ENCODE peak calls at places on chromosomes 3 and 15, in four cellular contexts. U is GM12878, Z is K562, W is GM12891. X is an unnamed sample.

GRCh38 chr15:66777596-66778313 is 75.7 kb downstream of the SMAD6 start:
- DNase-seq in W (no peak), U (no peak), Z (no peak), X (no peak)

GRCh38 chr3:70072754-70073153 is 73.2 kb downstream of the SAMMSON start:
- DNase-seq in U (no peak), Z (no peak), W (no peak), X (no peak)

GRCh38 chr15:55224892-55225291 is 28.2 kb upstream of the RSL24D1 start:
- DNase-seq in Z (no peak), W (no peak), U (peak; percentile 48), X (peak; percentile 94)

GRCh38 chr3:194487289-194488006 is 646 bp upstream of the ATP13A3 start:
- DNase-seq in W (peak; percentile 49), U (no peak), Z (peak; percentile 54), X (no peak)

GRCh38 chr3:82157952-82158351 is 396.5 kb upstream of the GBE1 start:
- DNase-seq in Z (no peak), W (no peak), U (no peak), X (no peak)

GRCh38 chr3:29083081-29083480 is 197.8 kb upstream of the RBMS3 start:
- DNase-seq in U (no peak), Z (no peak), W (no peak), X (no peak)

GRCh38 chr15:58469432-58470353 is 37.9 kb downstream of the LIPC start:
- DNase-seq in Z (no peak), U (no peak), W (no peak), X (no peak)

GRCh38 chr3:3170998-3171397 is 8.5 kb downstream of the CRBN start:
- DNase-seq in U (no peak), Z (no peak), W (no peak), X (no peak)

GRCh38 chr3:83063457-83063856 is 1302.0 kb upstream of the GBE1 start:
- DNase-seq in Z (no peak), W (no peak), U (no peak), X (no peak)

GRCh38 chr3:108297636-108298035 is 1.3 kb downstream of the HHLA2 start:
- DNase-seq in U (no peak), W (no peak), Z (no peak), X (no peak)

GRCh38 chr15:29570931-29571727 is 251.1 kb downstream of the TJP1 start:
- DNase-seq in W (peak; percentile 22), Z (no peak), U (no peak), X (no peak)

GRCh38 chr3:47565861-47566550 is 12.7 kb downstream of the CSPG5 start:
- DNase-seq in U (no peak), W (no peak), Z (peak; percentile 51), X (no peak)

GRCh38 chr15:92907880-92908279 is 7.8 kb downstream of the CHD2 start:
- DNase-seq in U (no peak), Z (no peak), W (no peak), X (no peak)

GRCh38 chr15:99474981-99475753 is 90.6 kb upstream of the MEF2A start:
- DNase-seq in W (no peak), U (no peak), Z (no peak), X (no peak)

GRCh38 chr15:99474041-99474906 is 91.5 kb upstream of the MEF2A start:
- DNase-seq in Z (no peak), W (no peak), U (no peak), X (no peak)

GRCh38 chr15:99475754-99476412 is 89.9 kb upstream of the MEF2A start:
- DNase-seq in U (no peak), W (no peak), Z (no peak), X (no peak)

GRCh38 chr15:99477745-99478525 is 87.8 kb upstream of the MEF2A start:
- DNase-seq in W (no peak), U (no peak), Z (no peak), X (peak; percentile 23)

GRCh38 chr15:99476413-99477222 is 89.2 kb upstream of the MEF2A start:
- DNase-seq in U (no peak), Z (no peak), W (peak; percentile 45), X (peak; percentile 49)
- TF ChIP-seq SPI1 in U (peak; percentile 21), Z (no peak), W (peak; percentile 55), X (peak; percentile 82)

GRCh38 chr3:12193485-12194165 is 34.9 kb upstream of the TIMP4 start:
- DNase-seq in W (no peak), Z (no peak), U (peak; percentile 75), X (peak; percentile 75)
- TF ChIP-seq POLR2AphosphoS5 in W (no peak), Z (no peak), U (no peak), X (no peak)

DNA sequence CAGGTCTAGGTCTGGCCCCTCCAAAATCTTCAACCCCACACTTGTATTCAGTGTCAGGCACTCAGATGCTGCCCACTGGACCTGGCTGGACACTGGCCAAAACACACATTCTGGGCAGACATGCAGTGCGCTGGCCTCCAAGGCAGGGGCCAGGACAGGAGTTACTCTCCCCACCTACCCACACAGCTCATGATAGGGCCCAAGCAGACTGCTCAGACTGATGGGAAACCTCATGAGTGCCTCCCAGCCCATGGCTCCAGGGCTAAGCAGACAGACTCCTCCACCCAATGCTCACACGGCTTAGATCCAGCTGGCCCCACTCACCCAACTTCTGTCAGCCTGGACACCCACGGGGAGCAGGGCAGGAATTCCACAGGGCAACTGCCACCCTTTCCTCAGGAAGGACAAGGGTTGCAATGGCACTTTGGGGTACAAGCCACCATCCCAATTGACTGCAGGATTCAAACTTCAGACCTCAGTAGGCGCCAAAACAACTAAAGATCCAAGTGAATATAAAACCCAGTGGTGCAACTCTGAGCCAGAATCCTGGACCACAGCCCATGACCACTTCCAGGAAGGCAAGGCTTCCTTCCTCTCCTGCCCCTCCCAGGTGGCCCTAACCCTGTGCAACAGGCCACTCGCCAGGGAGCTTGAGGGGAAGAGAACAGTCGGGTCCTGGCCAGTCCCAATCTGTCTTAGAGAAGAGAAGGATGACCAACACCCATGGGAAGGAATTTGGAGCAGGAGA is 1.4 kb downstream of the LTF start:
- DNase-seq in W (no peak), Z (no peak), U (no peak), X (no peak)
- TF ChIP-seq SPI1 in W (no peak), Z (no peak), U (no peak), X (no peak)

GRCh38 chr3:197028711-197029510 is 706 bp downstream of the MELTF start:
- DNase-seq in W (peak; percentile 66), Z (peak; percentile 63), U (no peak), X (no peak)

GRCh38 chr3:197031315-197032285 is 2.0 kb upstream of the MELTF start:
- DNase-seq in W (no peak), U (no peak), Z (peak; percentile 73), X (peak; percentile 98)

GRCh38 chr3:197030379-197031314 is 1.0 kb upstream of the MELTF start:
- DNase-seq in W (no peak), U (no peak), Z (peak; percentile 36), X (no peak)

GRCh38 chr3:197027896-197028710 is 1.5 kb downstream of the MELTF start:
- DNase-seq in Z (no peak), U (no peak), W (no peak), X (no peak)

DNA sequence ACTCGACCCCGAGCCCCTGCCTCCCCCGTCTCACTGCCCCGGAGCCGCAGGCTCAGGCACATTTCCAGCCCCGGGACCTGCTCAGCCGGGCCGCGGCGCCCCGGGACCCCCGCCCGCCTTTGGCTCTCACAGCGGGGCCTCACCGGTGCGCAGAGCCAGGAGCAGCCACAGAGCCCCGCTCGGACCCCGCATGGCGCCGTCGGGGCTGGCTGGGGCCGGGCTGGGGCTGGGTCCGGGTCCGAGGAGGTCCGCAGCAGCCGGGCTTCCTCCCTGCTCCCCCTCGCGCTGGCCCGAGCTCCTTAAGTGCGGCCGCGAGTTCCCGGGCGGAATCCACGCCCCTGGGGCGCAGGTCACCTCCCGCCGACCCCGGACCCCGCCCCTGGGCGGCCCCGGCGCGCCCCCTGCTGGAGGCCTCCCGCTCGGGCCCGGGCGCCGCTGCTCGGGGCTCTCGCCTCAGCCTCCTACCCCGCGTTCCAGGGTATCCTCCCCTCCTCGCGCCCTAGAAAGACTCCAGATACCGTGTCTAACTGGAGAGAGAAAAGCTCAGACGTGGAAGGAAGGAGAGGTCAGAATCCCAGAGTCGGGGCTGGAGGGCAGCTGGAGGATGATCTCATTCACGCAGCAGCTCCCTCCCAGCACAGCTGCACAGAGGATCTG is at the start of gene MELTF:
- DNase-seq in Z (peak; percentile 96), W (peak; percentile 100), U (no peak), X (peak; percentile 58)
- TF ChIP-seq POLR2AphosphoS5 in Z (no peak), W (no peak), U (peak; percentile 32), X (no peak)

GRCh38 chr3:31270010-31270409 is 262.7 kb upstream of the STT3B start:
- DNase-seq in Z (no peak), W (no peak), U (no peak), X (no peak)

GRCh38 chr3:31274406-31275024 is 258.2 kb upstream of the STT3B start:
- DNase-seq in U (no peak), W (no peak), Z (no peak), X (no peak)

GRCh38 chr3:31263897-31264296 is 268.8 kb upstream of the STT3B start:
- DNase-seq in Z (no peak), W (no peak), U (no peak), X (no peak)

GRCh38 chr3:31265646-31266423 is 266.9 kb upstream of the STT3B start:
- DNase-seq in W (no peak), Z (no peak), U (no peak), X (peak; percentile 28)

GRCh38 chr3:31268868-31269267 is 263.9 kb upstream of the STT3B start:
- DNase-seq in W (no peak), Z (no peak), U (no peak), X (peak; percentile 92)
- TF ChIP-seq SPI1 in W (no peak), Z (no peak), U (no peak), X (peak; percentile 41)

DNA sequence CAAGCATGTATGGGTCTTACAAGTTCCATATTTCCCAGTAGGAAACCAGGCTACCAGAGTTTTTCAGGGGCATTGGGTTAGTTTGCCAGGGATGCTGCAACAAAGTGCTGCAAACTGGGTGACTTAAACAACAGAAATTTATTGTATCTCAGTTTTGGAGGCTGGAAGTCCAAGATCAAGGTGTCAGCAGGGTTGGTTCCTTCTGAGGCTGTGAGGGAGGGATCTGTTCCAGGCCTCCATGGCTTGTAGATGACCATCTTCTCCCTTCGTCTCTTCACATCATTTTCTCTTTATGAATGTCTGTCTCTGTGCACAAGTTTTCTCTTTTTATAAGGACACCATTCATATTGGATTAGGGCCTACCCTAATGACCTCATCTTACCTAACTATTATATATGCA is 114.7 kb downstream of the LRRC28 start:
- DNase-seq in W (no peak), Z (no peak), U (no peak), X (no peak)
- TF ChIP-seq POLR2AphosphoS5 in W (no peak), Z (no peak), U (no peak), X (no peak)

GRCh38 chr3:149548729-149549065 is 74.2 kb downstream of the TM4SF4 start:
- DNase-seq in W (no peak), U (no peak), Z (no peak), X (no peak)

GRCh38 chr3:149552700-149553099 is 78.2 kb downstream of the TM4SF4 start:
- DNase-seq in U (no peak), W (no peak), Z (no peak), X (no peak)

GRCh38 chr3:149547413-149547812 is 72.9 kb downstream of the TM4SF4 start:
- DNase-seq in U (no peak), Z (no peak), W (no peak), X (no peak)

GRCh38 chr3:149551500-149551899 is 77.0 kb downstream of the TM4SF4 start:
- DNase-seq in Z (no peak), U (no peak), W (no peak), X (no peak)

GRCh38 chr3:149547954-149548728 is 73.6 kb downstream of the TM4SF4 start:
- DNase-seq in U (no peak), Z (no peak), W (no peak), X (no peak)
- TF ChIP-seq SPI1 in U (no peak), Z (no peak), W (no peak), X (no peak)